ENCODE peak calls at places on chromosomes 13 and 19, in six cellular contexts. X is A549; F is lower lobe of right lung; E is NCI-H510A; V is GM04503; L is activated CD8-positive, alpha-beta memory T cell treated with anti-CD3 and anti-CD28 coated beads for 1 hour. J is an unnamed sample.

GRCh38 chr13:100235311-100235901 is 146.5 kb downstream of the PCCA start:
- DNase-seq in X (peak; percentile 46), F (no peak), E (no peak), V (no peak), L (no peak), J (peak; percentile 64)

GRCh38 chr19:925087-925911 is 536 bp upstream of the ARID3A start:
- DNase-seq in X (peak; percentile 77), F (peak; percentile 89), E (no peak), V (peak; percentile 40), L (no peak), J (peak; percentile 63)

GRCh38 chr19:47895165-47895782 is 9.2 kb upstream of the SULT2A1 start:
- DNase-seq in X (no peak), F (no peak), E (no peak), V (no peak), L (no peak), J (no peak)

GRCh38 chr19:17402982-17403855 is 2.2 kb downstream of the BST2 start:
- DNase-seq in X (peak; percentile 49), F (no peak), E (no peak), V (no peak), L (no peak), J (no peak)

GRCh38 chr19:2627855-2628254 is 74.6 kb downstream of the GNG7 start:
- DNase-seq in X (no peak), F (no peak), E (no peak), V (no peak), L (no peak), J (no peak)

GRCh38 chr13:60335531-60335930 is 61.5 kb upstream of the TDRD3 start:
- DNase-seq in X (peak; percentile 5), F (no peak), E (no peak), V (no peak), L (no peak), J (peak; percentile 37)

GRCh38 chr13:78334059-78334458 is 269.3 kb downstream of the POU4F1 start:
- DNase-seq in X (no peak), F (no peak), E (no peak), V (no peak), L (no peak), J (no peak)

GRCh38 chr19:49676136-49676689 is 858 bp upstream of the PRMT1 start:
- DNase-seq in X (peak; percentile 99), F (peak; percentile 87), E (peak; percentile 88), V (no peak), L (no peak), J (peak; percentile 44)

GRCh38 chr13:43307921-43308433 is 284.6 kb downstream of the DNAJC15 start:
- DNase-seq in X (peak; percentile 37), F (peak; percentile 89), E (peak; percentile 29), V (peak; percentile 64), L (no peak), J (no peak)

GRCh38 chr19:37980419-37980975 is 73.5 kb downstream of the SIPA1L3 start:
- DNase-seq in X (no peak), F (no peak), E (no peak), V (no peak), L (no peak), J (no peak)

GRCh38 chr13:93227906-93228801 is 1.5 kb downstream of the GPC6 start:
- DNase-seq in X (peak; percentile 59), F (peak; percentile 42), E (peak; percentile 73), V (peak; percentile 77), L (no peak), J (peak; percentile 51)

GRCh38 chr13:80036845-80037504 is 304.0 kb downstream of the SPRY2 start:
- DNase-seq in X (no peak), F (no peak), E (no peak), V (no peak), L (no peak), J (no peak)

GRCh38 chr19:37957176-37957575 is 50.2 kb downstream of the SIPA1L3 start:
- DNase-seq in X (no peak), F (no peak), E (no peak), V (no peak), L (no peak), J (no peak)

GRCh38 chr19:52735734-52736133 is 890 bp upstream of the ZNF611 start:
- DNase-seq in X (no peak), F (peak; percentile 83), E (no peak), V (no peak), L (no peak), J (no peak)

J was measured in SW 1271.